ENCODE peak calls at places on chromosomes 1 and 21, in seven cellular contexts. One of them, this sample, is unnamed.

GRCh38 chr1:84192681-84193080 is 48.6 kb downstream of the PRKACB start:
- DNase-seq in HCT116: no peak
- DNase-seq in SK-N-SH: no peak
- DNase-seq in neural progenitor cell: no peak
- DNase-seq in OCI-LY7: no peak
- DNase-seq in GM23338: no peak
- DNase-seq in PC-3: no peak
- DNase-seq in this sample: no peak

GRCh38 chr1:23865543-23865930 is 2.6 kb downstream of the FUCA1 start:
- DNase-seq in SK-N-SH: no peak
- DNase-seq in PC-3: peak; percentile 91
- DNase-seq in OCI-LY7: no peak
- DNase-seq in HCT116: peak; percentile 73
- DNase-seq in neural progenitor cell: no peak
- DNase-seq in GM23338: no peak
- DNase-seq in this sample: peak; percentile 12

GRCh38 chr21:37039434-37040075 is 33.1 kb downstream of the RIPPLY3 start:
- DNase-seq in GM23338: peak; percentile 63
- DNase-seq in neural progenitor cell: no peak
- DNase-seq in HCT116: no peak
- DNase-seq in SK-N-SH: no peak
- DNase-seq in PC-3: no peak
- DNase-seq in OCI-LY7: no peak
- DNase-seq in this sample: no peak

GRCh38 chr1:218377143-218377660 is 32.1 kb downstream of the TGFB2 start:
- DNase-seq in neural progenitor cell: no peak
- DNase-seq in PC-3: peak; percentile 100
- DNase-seq in HCT116: peak; percentile 76
- DNase-seq in OCI-LY7: no peak
- DNase-seq in SK-N-SH: no peak
- DNase-seq in GM23338: no peak
- DNase-seq in this sample: peak; percentile 93

GRCh38 chr21:26814374-26814773 is 30.8 kb downstream of the ADAMTS1 start:
- DNase-seq in PC-3: no peak
- DNase-seq in OCI-LY7: no peak
- DNase-seq in GM23338: no peak
- DNase-seq in SK-N-SH: no peak
- DNase-seq in HCT116: no peak
- DNase-seq in neural progenitor cell: no peak
- DNase-seq in this sample: no peak

GRCh38 chr1:67645495-67646144 is 39.4 kb upstream of the GADD45A start:
- DNase-seq in PC-3: peak; percentile 37
- DNase-seq in SK-N-SH: no peak
- DNase-seq in HCT116: no peak
- DNase-seq in OCI-LY7: no peak
- DNase-seq in GM23338: no peak
- DNase-seq in neural progenitor cell: peak; percentile 49
- DNase-seq in this sample: peak; percentile 29

GRCh38 chr1:156436319-156437043 is 64.1 kb downstream of the MEF2D start:
- DNase-seq in HCT116: no peak
- DNase-seq in SK-N-SH: no peak
- DNase-seq in OCI-LY7: no peak
- DNase-seq in PC-3: no peak
- DNase-seq in GM23338: peak; percentile 73
- DNase-seq in neural progenitor cell: peak; percentile 73
- DNase-seq in this sample: peak; percentile 5

GRCh38 chr1:245184791-245185190 is 30.0 kb downstream of the KIF26B start:
- DNase-seq in SK-N-SH: no peak
- DNase-seq in HCT116: no peak
- DNase-seq in neural progenitor cell: no peak
- DNase-seq in GM23338: no peak
- DNase-seq in PC-3: no peak
- DNase-seq in OCI-LY7: no peak
- DNase-seq in this sample: no peak

GRCh38 chr1:43796111-43796581 is 88.8 kb downstream of the ST3GAL3 start:
- DNase-seq in PC-3: no peak
- DNase-seq in HCT116: no peak
- DNase-seq in SK-N-SH: no peak
- DNase-seq in GM23338: no peak
- DNase-seq in neural progenitor cell: no peak
- DNase-seq in OCI-LY7: no peak
- DNase-seq in this sample: peak; percentile 56

GRCh38 chr1:234972411-234973191 is 156.0 kb downstream of the TOMM20 start:
- DNase-seq in GM23338: no peak
- DNase-seq in neural progenitor cell: no peak
- DNase-seq in OCI-LY7: no peak
- DNase-seq in SK-N-SH: no peak
- DNase-seq in PC-3: no peak
- DNase-seq in HCT116: no peak
- DNase-seq in this sample: peak; percentile 43

GRCh38 chr1:44237721-44238457 is 24.6 kb downstream of the DMAP1 start:
- DNase-seq in GM23338: peak; percentile 93
- DNase-seq in SK-N-SH: peak; percentile 74
- DNase-seq in neural progenitor cell: peak; percentile 89
- DNase-seq in OCI-LY7: peak; percentile 45
- DNase-seq in PC-3: no peak
- DNase-seq in HCT116: peak; percentile 50
- DNase-seq in this sample: peak; percentile 23

GRCh38 chr21:32544697-32545096 is 40.6 kb downstream of the TCP10L start:
- DNase-seq in PC-3: no peak
- DNase-seq in GM23338: no peak
- DNase-seq in SK-N-SH: no peak
- DNase-seq in HCT116: no peak
- DNase-seq in OCI-LY7: no peak
- DNase-seq in neural progenitor cell: no peak
- DNase-seq in this sample: no peak

GRCh38 chr21:45479691-45480675 is 62.3 kb downstream of the SLC19A1 start:
- DNase-seq in GM23338: no peak
- DNase-seq in HCT116: no peak
- DNase-seq in SK-N-SH: no peak
- DNase-seq in OCI-LY7: no peak
- DNase-seq in PC-3: no peak
- DNase-seq in neural progenitor cell: no peak
- DNase-seq in this sample: no peak

GRCh38 chr1:220810179-220810653 is 23.5 kb downstream of the MTARC1 start:
- DNase-seq in HCT116: peak; percentile 38
- DNase-seq in GM23338: peak; percentile 91
- DNase-seq in SK-N-SH: peak; percentile 67
- DNase-seq in OCI-LY7: peak; percentile 66
- DNase-seq in PC-3: peak; percentile 83
- DNase-seq in neural progenitor cell: peak; percentile 87
- DNase-seq in this sample: peak; percentile 90

GRCh38 chr1:145717833-145718232 is 1.5 kb upstream of the CD160 start:
- DNase-seq in PC-3: no peak
- DNase-seq in SK-N-SH: no peak
- DNase-seq in OCI-LY7: no peak
- DNase-seq in GM23338: no peak
- DNase-seq in neural progenitor cell: no peak
- DNase-seq in HCT116: no peak
- DNase-seq in this sample: no peak

GRCh38 chr1:184299076-184299790 is 87.6 kb upstream of the C1orf21 start:
- DNase-seq in HCT116: no peak
- DNase-seq in neural progenitor cell: no peak
- DNase-seq in SK-N-SH: peak; percentile 16
- DNase-seq in OCI-LY7: no peak
- DNase-seq in GM23338: no peak
- DNase-seq in PC-3: peak; percentile 61
- DNase-seq in this sample: peak; percentile 94

GRCh38 chr1:42223036-42223435 is 58.5 kb upstream of the GUCA2A start:
- DNase-seq in PC-3: no peak
- DNase-seq in GM23338: no peak
- DNase-seq in SK-N-SH: no peak
- DNase-seq in OCI-LY7: no peak
- DNase-seq in HCT116: no peak
- DNase-seq in neural progenitor cell: no peak
- DNase-seq in this sample: no peak

DNA sequence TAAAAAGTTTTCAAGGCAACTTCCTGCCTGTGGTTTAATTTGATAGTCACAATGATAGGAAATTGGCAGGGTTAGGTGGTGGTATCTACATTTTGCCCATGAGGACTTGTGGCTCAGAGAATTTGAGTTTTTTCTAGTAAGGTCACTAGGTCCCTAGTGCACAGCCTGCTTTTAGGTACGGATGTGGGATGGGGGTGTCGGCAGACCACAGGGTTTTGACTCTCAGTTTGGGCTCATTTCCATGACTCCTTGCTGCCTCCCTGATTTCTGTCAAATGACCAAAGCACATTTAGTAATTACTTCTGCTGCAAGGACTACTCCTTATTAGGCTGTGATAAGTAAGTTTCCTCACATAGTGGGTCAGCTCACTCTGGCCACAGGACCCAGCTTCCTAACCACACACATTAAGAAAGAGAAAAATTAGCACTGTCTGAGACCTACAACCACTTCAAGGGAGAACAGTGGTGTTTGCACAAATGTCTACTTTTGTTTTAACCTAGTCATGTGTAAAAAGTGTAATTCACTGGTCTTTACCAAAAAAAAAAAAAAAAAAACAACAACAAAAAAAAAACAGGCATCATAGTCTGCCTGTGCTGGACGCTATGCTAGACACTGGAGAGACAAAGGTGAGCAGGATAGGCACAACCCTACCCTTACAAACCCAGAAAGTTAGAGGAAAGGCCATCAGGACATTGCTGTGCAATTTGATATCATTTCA is 43.7 kb downstream of the MRPL39 start:
- DNase-seq in SK-N-SH: no peak
- DNase-seq in GM23338: no peak
- DNase-seq in PC-3: no peak
- DNase-seq in HCT116: no peak
- DNase-seq in OCI-LY7: no peak
- DNase-seq in neural progenitor cell: no peak
- DNase-seq in this sample: peak; percentile 7
- TF ChIP-seq EZH2phosphoT487 in SK-N-SH: no peak
- TF ChIP-seq EZH2phosphoT487 in GM23338: no peak
- TF ChIP-seq EZH2phosphoT487 in PC-3: no peak
- TF ChIP-seq EZH2phosphoT487 in HCT116: no peak
- TF ChIP-seq EZH2phosphoT487 in OCI-LY7: no peak
- TF ChIP-seq EZH2phosphoT487 in neural progenitor cell: no peak
- TF ChIP-seq EZH2phosphoT487 in this sample: no peak

DNA sequence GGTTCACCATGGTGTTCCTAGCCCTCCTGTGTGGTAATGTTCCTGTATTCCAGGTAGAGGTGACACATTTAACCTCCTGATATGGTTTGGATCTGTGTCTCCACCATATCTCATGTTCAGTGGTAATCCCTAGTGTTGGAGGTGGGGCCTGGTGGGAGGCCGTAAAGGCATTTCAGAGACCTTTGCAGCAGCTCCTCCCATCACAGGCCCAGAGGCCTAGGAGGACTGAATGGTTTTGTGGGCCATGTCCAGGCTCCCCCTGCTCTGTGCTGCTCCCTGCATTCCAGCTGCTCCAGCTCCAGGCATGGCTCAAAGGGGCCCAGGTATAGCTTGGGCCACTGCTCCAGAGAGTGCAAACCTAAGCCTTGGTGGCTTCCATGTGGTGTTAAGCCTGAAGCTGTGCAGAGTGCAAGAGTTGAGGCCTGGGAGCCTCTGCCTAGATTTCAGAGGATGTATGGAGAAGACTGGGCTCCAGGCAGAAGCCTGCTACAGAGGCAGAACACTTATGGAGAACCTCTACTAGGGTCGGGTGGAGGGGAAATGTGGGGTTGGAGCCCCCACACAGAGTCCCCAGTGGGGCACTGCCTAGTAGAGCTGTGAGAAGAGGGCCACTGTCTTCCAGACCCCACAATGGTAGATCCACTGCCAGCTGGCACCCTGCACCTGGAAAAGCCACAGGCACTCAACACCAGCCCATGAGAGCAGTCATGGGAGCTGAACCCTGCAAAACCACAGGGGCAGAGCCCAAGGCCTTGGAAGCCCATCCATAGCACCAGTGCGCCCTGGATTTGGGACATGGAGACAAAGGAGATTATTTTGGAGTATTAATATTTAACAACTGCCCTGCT is 10.0 kb downstream of the SELENBP1 start:
- DNase-seq in PC-3: no peak
- DNase-seq in HCT116: no peak
- DNase-seq in GM23338: no peak
- DNase-seq in OCI-LY7: no peak
- DNase-seq in SK-N-SH: no peak
- DNase-seq in neural progenitor cell: no peak
- DNase-seq in this sample: no peak
- TF ChIP-seq EZH2phosphoT487 in PC-3: no peak
- TF ChIP-seq EZH2phosphoT487 in HCT116: no peak
- TF ChIP-seq EZH2phosphoT487 in GM23338: no peak
- TF ChIP-seq EZH2phosphoT487 in OCI-LY7: no peak
- TF ChIP-seq EZH2phosphoT487 in SK-N-SH: no peak
- TF ChIP-seq EZH2phosphoT487 in neural progenitor cell: no peak
- TF ChIP-seq EZH2phosphoT487 in this sample: no peak

DNA sequence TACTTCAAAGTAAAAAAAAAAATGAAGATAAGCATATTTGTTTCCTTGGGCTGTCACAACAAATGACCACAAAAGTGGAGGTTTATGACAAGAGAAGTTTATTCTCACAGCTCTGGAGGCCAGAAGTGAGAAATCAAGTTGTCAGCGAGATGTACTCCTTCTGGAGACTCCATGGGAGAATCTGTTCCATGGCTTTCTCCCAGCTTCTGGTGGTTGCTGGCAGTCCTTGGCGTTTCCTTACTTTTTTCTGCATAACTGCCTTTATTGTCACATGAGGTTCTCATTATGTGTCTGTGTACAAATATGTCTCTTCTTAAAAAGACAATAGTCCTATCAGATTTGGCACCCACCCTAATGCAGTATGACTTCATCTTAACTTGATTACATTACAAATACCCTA is 398.3 kb downstream of the KCNT2 start:
- DNase-seq in SK-N-SH: peak; percentile 6
- DNase-seq in neural progenitor cell: no peak
- DNase-seq in PC-3: no peak
- DNase-seq in GM23338: no peak
- DNase-seq in OCI-LY7: no peak
- DNase-seq in HCT116: no peak
- DNase-seq in this sample: peak; percentile 57
- TF ChIP-seq EZH2phosphoT487 in SK-N-SH: no peak
- TF ChIP-seq EZH2phosphoT487 in neural progenitor cell: no peak
- TF ChIP-seq EZH2phosphoT487 in PC-3: no peak
- TF ChIP-seq EZH2phosphoT487 in GM23338: no peak
- TF ChIP-seq EZH2phosphoT487 in OCI-LY7: no peak
- TF ChIP-seq EZH2phosphoT487 in HCT116: no peak
- TF ChIP-seq EZH2phosphoT487 in this sample: no peak

DNA sequence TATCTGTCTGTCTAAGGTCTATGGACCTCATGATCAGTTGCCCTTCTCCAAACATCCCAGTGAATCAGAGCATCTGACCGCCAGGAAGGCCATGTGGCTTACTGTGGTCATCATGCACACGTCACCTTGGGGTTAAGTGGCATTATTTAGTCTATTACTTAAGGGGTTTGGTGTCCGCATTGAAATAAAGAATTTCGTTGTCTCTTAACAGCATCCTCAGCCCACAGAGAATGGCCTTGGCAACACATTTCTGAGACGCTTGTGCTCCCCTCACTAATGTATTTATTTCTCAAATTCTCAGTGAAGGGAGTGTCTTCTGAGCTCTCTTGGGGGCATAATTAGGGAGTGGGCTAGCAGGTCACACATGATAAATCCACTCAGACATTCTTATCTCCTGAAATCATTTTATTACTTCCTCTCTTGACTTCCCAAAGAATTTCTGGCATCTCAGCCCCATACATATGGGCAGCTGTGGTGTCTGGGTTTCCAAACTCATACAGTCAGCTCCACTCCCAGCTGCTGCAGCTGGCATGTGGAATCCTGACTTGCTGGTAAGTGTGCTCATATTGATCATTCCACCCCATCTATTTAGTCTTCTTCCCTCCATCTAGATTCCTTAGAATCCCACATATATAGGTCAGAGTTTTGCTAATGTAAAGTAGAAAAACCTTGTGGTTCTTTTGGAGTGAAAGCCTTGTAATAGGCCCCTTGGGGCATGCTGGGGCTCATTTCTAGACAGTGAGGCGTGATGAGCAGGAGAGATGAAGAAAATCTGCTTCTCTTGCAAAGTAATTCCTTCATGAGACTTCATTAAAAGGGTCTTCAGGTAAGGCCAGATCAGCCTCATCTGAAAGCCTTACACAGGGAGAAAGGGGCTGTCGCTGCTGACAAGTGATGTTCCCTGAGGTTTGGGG is 110.5 kb downstream of the HHAT start:
- DNase-seq in OCI-LY7: no peak
- DNase-seq in PC-3: peak; percentile 76
- DNase-seq in GM23338: no peak
- DNase-seq in neural progenitor cell: no peak
- DNase-seq in SK-N-SH: no peak
- DNase-seq in HCT116: no peak
- DNase-seq in this sample: peak; percentile 89
- TF ChIP-seq EZH2phosphoT487 in OCI-LY7: no peak
- TF ChIP-seq EZH2phosphoT487 in PC-3: no peak
- TF ChIP-seq EZH2phosphoT487 in GM23338: no peak
- TF ChIP-seq EZH2phosphoT487 in neural progenitor cell: no peak
- TF ChIP-seq EZH2phosphoT487 in SK-N-SH: no peak
- TF ChIP-seq EZH2phosphoT487 in HCT116: no peak
- TF ChIP-seq EZH2phosphoT487 in this sample: peak; percentile 82